ENCODE peak calls at places on chromosomes 5 and 9, in ten cellular contexts. G, F, R, K, A, Q, H, P, U and C are unnamed samples.

GRCh38 chr5:117486879-117487391 is 912.3 kb upstream of the SEMA6A start:
- DNase-seq in H (peak), R (no peak), G (no peak), A (peak), P (no peak), K (no peak), F (peak), Q (peak), U (no peak), C (peak)

GRCh38 chr5:6745706-6746217 is 32.5 kb downstream of the TENT4A start:
- DNase-seq in G (no peak), H (peak), F (peak), U (no peak), K (peak), Q (peak), R (no peak), A (peak), P (peak), C (peak)

GRCh38 chr9:111900934-111901612 is 4.5 kb downstream of the UGCG start:
- DNase-seq in Q (no peak), G (no peak), P (no peak), A (no peak), R (no peak), H (no peak), U (no peak), F (no peak), K (no peak), C (no peak)

GRCh38 chr9:23308114-23308513 is 517.9 kb downstream of the ELAVL2 start:
- DNase-seq in U (no peak), K (no peak), A (no peak), H (no peak), P (no peak), G (no peak), R (no peak), Q (no peak), F (no peak), C (no peak)

GRCh38 chr9:111897831-111898144 is 1.2 kb downstream of the UGCG start:
- DNase-seq in H (peak), P (no peak), F (no peak), U (no peak), G (no peak), R (no peak), K (no peak), Q (no peak), A (no peak), C (no peak)

GRCh38 chr9:81430727-81431126 is 258.6 kb downstream of the TLE1 start:
- DNase-seq in F (no peak), U (no peak), R (no peak), P (no peak), H (no peak), K (peak), A (no peak), G (no peak), Q (no peak), C (no peak)

GRCh38 chr5:157926171-157926671 is 67.3 kb upstream of the CLINT1 start:
- DNase-seq in Q (no peak), R (no peak), G (no peak), H (no peak), A (no peak), K (no peak), P (no peak), F (no peak), U (no peak), C (no peak)

GRCh38 chr5:93601433-93602175 is 18.6 kb downstream of the NR2F1 start:
- DNase-seq in H (no peak), U (no peak), F (no peak), R (peak), Q (no peak), G (no peak), P (no peak), K (no peak), A (no peak), C (no peak)

GRCh38 chr5:10703676-10704075 is 57.4 kb downstream of the DAP start:
- DNase-seq in Q (no peak), H (peak), F (no peak), U (no peak), P (no peak), G (no peak), A (no peak), R (no peak), K (no peak), C (peak)

GRCh38 chr5:172775326-172776234 is 4.6 kb upstream of the DUSP1 start:
- DNase-seq in R (no peak), U (no peak), K (peak), G (no peak), H (no peak), A (no peak), Q (no peak), P (peak), F (peak), C (peak)